ENCODE peak calls at places on chromosomes 3 and 15, in eight cellular contexts. One of them, this sample, is unnamed.

GRCh38 chr15:45230246-45230965 is 21.6 kb upstream of the SLC28A2 start:
- DNase-seq in fibroblast of lung: no peak
- DNase-seq in neural progenitor cell: no peak
- DNase-seq in CD8-positive, alpha-beta T cell: no peak
- DNase-seq in ascending aorta: no peak
- DNase-seq in cardiac fibroblast: no peak
- DNase-seq in lower lobe of right lung: no peak
- DNase-seq in kidney: no peak
- DNase-seq in this sample: no peak

GRCh38 chr3:98885851-98886250 is 15.6 kb downstream of the DCBLD2 start:
- DNase-seq in fibroblast of lung: peak
- DNase-seq in neural progenitor cell: no peak
- DNase-seq in CD8-positive, alpha-beta T cell: no peak
- DNase-seq in ascending aorta: no peak
- DNase-seq in cardiac fibroblast: peak
- DNase-seq in lower lobe of right lung: no peak
- DNase-seq in kidney: no peak
- DNase-seq in this sample: no peak

GRCh38 chr3:87088366-87088983 is 97.5 kb upstream of the VGLL3 start:
- DNase-seq in fibroblast of lung: no peak
- DNase-seq in neural progenitor cell: no peak
- DNase-seq in CD8-positive, alpha-beta T cell: no peak
- DNase-seq in ascending aorta: no peak
- DNase-seq in cardiac fibroblast: peak
- DNase-seq in lower lobe of right lung: no peak
- DNase-seq in kidney: no peak
- DNase-seq in this sample: peak

GRCh38 chr3:172277151-172277652 is 171.1 kb downstream of the GHSR start:
- DNase-seq in fibroblast of lung: no peak
- DNase-seq in neural progenitor cell: no peak
- DNase-seq in CD8-positive, alpha-beta T cell: no peak
- DNase-seq in ascending aorta: no peak
- DNase-seq in cardiac fibroblast: no peak
- DNase-seq in lower lobe of right lung: no peak
- DNase-seq in kidney: no peak
- DNase-seq in this sample: no peak

GRCh38 chr3:195080571-195081141 is 190.3 kb downstream of the XXYLT1 start:
- DNase-seq in fibroblast of lung: peak
- DNase-seq in neural progenitor cell: no peak
- DNase-seq in CD8-positive, alpha-beta T cell: no peak
- DNase-seq in ascending aorta: no peak
- DNase-seq in cardiac fibroblast: peak
- DNase-seq in lower lobe of right lung: peak
- DNase-seq in kidney: peak
- DNase-seq in this sample: no peak

GRCh38 chr3:184239710-184240109 is 9.1 kb downstream of the ALG3 start:
- DNase-seq in fibroblast of lung: no peak
- DNase-seq in neural progenitor cell: no peak
- DNase-seq in CD8-positive, alpha-beta T cell: no peak
- DNase-seq in ascending aorta: no peak
- DNase-seq in cardiac fibroblast: no peak
- DNase-seq in lower lobe of right lung: peak
- DNase-seq in kidney: peak
- DNase-seq in this sample: no peak

GRCh38 chr3:192514754-192515660 is 212.3 kb downstream of the FGF12 start:
- DNase-seq in fibroblast of lung: no peak
- DNase-seq in neural progenitor cell: peak
- DNase-seq in CD8-positive, alpha-beta T cell: no peak
- DNase-seq in ascending aorta: no peak
- DNase-seq in cardiac fibroblast: no peak
- DNase-seq in lower lobe of right lung: peak
- DNase-seq in kidney: peak
- DNase-seq in this sample: no peak

GRCh38 chr3:95168526-95168925 is 1105.7 kb downstream of the NSUN3 start:
- DNase-seq in fibroblast of lung: no peak
- DNase-seq in neural progenitor cell: no peak
- DNase-seq in CD8-positive, alpha-beta T cell: no peak
- DNase-seq in ascending aorta: no peak
- DNase-seq in cardiac fibroblast: no peak
- DNase-seq in lower lobe of right lung: no peak
- DNase-seq in kidney: no peak
- DNase-seq in this sample: no peak

GRCh38 chr15:73677146-73677607 is 7.0 kb upstream of the CD276 start:
- DNase-seq in fibroblast of lung: peak
- DNase-seq in neural progenitor cell: peak
- DNase-seq in CD8-positive, alpha-beta T cell: peak
- DNase-seq in ascending aorta: peak
- DNase-seq in cardiac fibroblast: peak
- DNase-seq in lower lobe of right lung: peak
- DNase-seq in kidney: no peak
- DNase-seq in this sample: peak

GRCh38 chr3:32487781-32488526 is 14.7 kb downstream of the CMTM6 start:
- DNase-seq in fibroblast of lung: no peak
- DNase-seq in neural progenitor cell: no peak
- DNase-seq in CD8-positive, alpha-beta T cell: no peak
- DNase-seq in ascending aorta: no peak
- DNase-seq in cardiac fibroblast: no peak
- DNase-seq in lower lobe of right lung: no peak
- DNase-seq in kidney: no peak
- DNase-seq in this sample: no peak

DNA sequence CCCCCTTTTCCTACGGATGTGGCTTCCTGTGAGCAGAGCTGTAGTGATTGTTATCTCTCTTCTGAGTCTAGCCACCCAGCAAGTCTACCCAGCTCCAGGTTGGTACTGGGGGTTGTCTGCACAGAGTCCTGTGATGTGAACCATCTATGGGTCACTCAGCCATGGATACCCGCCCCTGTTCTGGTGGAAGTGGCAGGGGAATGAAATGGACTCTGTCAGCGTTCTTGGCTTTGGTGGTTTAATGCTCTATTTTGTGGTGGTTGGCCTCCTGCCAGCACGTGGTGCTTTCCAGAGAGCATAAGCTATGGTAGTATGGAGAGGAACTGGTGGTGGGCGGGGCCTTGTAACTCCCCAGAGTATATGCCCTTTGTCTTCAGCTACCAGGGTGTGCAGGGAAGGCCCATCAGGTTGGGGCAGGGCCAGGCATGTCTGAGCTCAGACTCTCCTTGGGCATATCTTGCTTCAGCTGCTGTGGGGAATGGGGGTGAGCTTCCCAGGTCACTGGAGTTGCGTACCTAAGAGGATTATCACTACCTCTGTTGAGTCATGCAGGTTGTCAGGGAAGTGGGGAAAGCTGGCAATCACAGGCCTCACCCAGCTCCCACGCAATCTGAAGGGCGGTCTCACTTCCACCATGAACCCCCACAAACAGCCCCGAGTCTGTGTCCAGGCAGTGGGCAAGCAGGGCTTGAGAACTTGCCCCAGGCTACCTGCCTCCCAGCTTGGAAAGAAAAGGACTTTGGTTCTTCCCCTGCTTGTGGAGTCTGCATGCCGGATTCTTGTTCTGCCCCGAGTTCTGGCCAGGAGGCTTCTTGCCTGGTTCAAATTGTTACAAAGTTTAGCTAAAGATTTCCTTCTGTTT is 9.0 kb upstream of the ADGRG7 start:
- DNase-seq in fibroblast of lung: no peak
- DNase-seq in neural progenitor cell: no peak
- DNase-seq in CD8-positive, alpha-beta T cell: no peak
- DNase-seq in ascending aorta: no peak
- DNase-seq in cardiac fibroblast: no peak
- DNase-seq in lower lobe of right lung: no peak
- DNase-seq in kidney: peak
- DNase-seq in this sample: no peak
- H3K4me3 ChIP-seq in fibroblast of lung: no peak
- H3K4me3 ChIP-seq in neural progenitor cell: no peak
- H3K4me3 ChIP-seq in CD8-positive, alpha-beta T cell: no peak
- H3K4me3 ChIP-seq in ascending aorta: no peak
- H3K4me3 ChIP-seq in cardiac fibroblast: no peak
- H3K4me3 ChIP-seq in lower lobe of right lung: no peak
- H3K4me3 ChIP-seq in kidney: no peak
- H3K4me3 ChIP-seq in this sample: no peak

DNA sequence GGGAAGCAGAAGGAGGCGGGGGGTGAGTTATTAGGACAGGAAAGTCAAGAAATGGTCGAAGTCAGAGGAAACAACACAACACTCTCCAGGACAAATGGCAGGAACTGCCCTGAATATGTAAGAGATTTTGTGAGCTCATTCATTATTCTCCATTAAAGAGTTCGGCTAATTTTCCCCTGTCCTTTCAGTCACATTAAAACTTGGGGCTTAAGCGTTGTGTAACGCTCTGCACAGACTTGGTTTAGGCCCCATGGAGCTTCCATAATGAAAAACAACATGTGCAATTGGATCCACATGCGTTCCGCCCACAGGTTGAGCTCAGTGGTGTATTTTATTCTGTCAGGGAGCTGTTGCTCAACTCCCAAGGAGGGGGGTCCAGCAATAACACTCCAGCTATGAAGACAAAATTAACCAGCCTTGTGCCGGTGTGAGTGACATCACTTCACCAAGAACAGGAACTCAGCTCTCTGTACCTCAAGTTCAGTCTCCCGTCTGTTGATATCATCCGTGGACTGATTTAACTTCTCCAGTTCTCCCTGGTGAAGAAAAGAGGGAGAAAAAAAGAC is 2.3 kb downstream of the SH3BP5 start:
- DNase-seq in fibroblast of lung: peak
- DNase-seq in neural progenitor cell: peak
- DNase-seq in CD8-positive, alpha-beta T cell: no peak
- DNase-seq in ascending aorta: peak
- DNase-seq in cardiac fibroblast: peak
- DNase-seq in lower lobe of right lung: no peak
- DNase-seq in kidney: no peak
- DNase-seq in this sample: peak
- H3K4me3 ChIP-seq in fibroblast of lung: no peak
- H3K4me3 ChIP-seq in neural progenitor cell: no peak
- H3K4me3 ChIP-seq in CD8-positive, alpha-beta T cell: no peak
- H3K4me3 ChIP-seq in ascending aorta: peak
- H3K4me3 ChIP-seq in cardiac fibroblast: no peak
- H3K4me3 ChIP-seq in lower lobe of right lung: peak
- H3K4me3 ChIP-seq in kidney: peak
- H3K4me3 ChIP-seq in this sample: no peak

DNA sequence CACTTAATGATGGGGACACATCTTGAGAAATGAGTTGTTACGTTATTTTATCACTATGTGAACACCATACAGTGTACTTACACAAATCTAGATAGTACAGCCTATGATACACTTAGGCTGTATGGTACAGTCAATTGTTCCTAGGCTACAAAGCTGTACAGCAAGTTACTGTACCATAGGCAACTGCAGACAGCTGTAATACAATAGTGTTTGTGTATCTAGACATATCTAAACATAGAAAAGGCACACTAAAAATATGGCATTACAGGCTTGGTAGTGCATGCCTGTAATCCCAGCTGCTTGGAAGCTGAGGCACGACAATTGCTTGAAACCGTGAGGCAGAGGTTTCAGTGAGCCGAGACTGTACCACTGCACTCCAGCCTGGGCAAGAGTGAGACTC is 55.8 kb upstream of the PLXND1 start:
- DNase-seq in fibroblast of lung: peak
- DNase-seq in neural progenitor cell: no peak
- DNase-seq in CD8-positive, alpha-beta T cell: no peak
- DNase-seq in ascending aorta: no peak
- DNase-seq in cardiac fibroblast: no peak
- DNase-seq in lower lobe of right lung: no peak
- DNase-seq in kidney: no peak
- DNase-seq in this sample: no peak
- H3K4me3 ChIP-seq in fibroblast of lung: no peak
- H3K4me3 ChIP-seq in neural progenitor cell: no peak
- H3K4me3 ChIP-seq in CD8-positive, alpha-beta T cell: no peak
- H3K4me3 ChIP-seq in ascending aorta: no peak
- H3K4me3 ChIP-seq in cardiac fibroblast: no peak
- H3K4me3 ChIP-seq in lower lobe of right lung: no peak
- H3K4me3 ChIP-seq in kidney: no peak
- H3K4me3 ChIP-seq in this sample: no peak

GRCh38 chr3:28242519-28242918 is 1.1 kb downstream of the CMC1 start:
- DNase-seq in fibroblast of lung: no peak
- DNase-seq in neural progenitor cell: no peak
- DNase-seq in CD8-positive, alpha-beta T cell: no peak
- DNase-seq in ascending aorta: no peak
- DNase-seq in cardiac fibroblast: no peak
- DNase-seq in lower lobe of right lung: no peak
- DNase-seq in kidney: no peak
- DNase-seq in this sample: no peak
- H3K4me3 ChIP-seq in fibroblast of lung: peak
- H3K4me3 ChIP-seq in neural progenitor cell: peak
- H3K4me3 ChIP-seq in CD8-positive, alpha-beta T cell: peak
- H3K4me3 ChIP-seq in ascending aorta: peak
- H3K4me3 ChIP-seq in cardiac fibroblast: peak
- H3K4me3 ChIP-seq in lower lobe of right lung: peak
- H3K4me3 ChIP-seq in kidney: peak
- H3K4me3 ChIP-seq in this sample: peak

DNA sequence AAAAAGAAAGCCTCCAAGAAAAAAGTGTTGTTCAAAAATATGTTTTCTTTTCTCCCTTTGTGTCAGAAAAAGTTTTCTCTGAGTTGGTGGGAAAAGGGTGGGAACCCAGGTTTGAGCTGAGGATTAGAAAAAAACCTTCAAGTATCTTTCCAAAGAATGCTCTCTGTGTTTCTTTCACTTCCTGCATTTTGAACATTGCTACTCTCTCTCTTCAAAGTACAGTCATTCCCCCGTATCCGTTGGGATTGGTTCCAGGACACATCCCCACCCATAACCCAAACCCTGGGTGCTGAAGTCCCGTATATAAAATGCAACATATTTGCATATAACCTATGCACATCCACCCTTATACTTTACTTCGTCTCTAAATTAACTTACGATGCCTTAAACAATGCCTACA is 139.6 kb downstream of the TMCO5A start:
- DNase-seq in fibroblast of lung: peak
- DNase-seq in neural progenitor cell: no peak
- DNase-seq in CD8-positive, alpha-beta T cell: no peak
- DNase-seq in ascending aorta: no peak
- DNase-seq in cardiac fibroblast: no peak
- DNase-seq in lower lobe of right lung: no peak
- DNase-seq in kidney: no peak
- DNase-seq in this sample: peak
- H3K4me3 ChIP-seq in fibroblast of lung: no peak
- H3K4me3 ChIP-seq in neural progenitor cell: peak
- H3K4me3 ChIP-seq in CD8-positive, alpha-beta T cell: no peak
- H3K4me3 ChIP-seq in ascending aorta: no peak
- H3K4me3 ChIP-seq in cardiac fibroblast: no peak
- H3K4me3 ChIP-seq in lower lobe of right lung: peak
- H3K4me3 ChIP-seq in kidney: peak
- H3K4me3 ChIP-seq in this sample: no peak